ENCODE peak calls at places on chromosomes 6 and 20, in six cellular contexts. L, R, G, X, T and Y are unnamed samples.

GRCh38 chr6:111464184-111464583 is 18.8 kb downstream of the REV3L start:
- DNase-seq in L (no peak), R (no peak), G (no peak), X (no peak), T (no peak), Y (no peak)

GRCh38 chr20:18548465-18548864 is 18.8 kb upstream of the SMIM26 start:
- DNase-seq in L (no peak), R (no peak), G (no peak), X (no peak), T (no peak), Y (no peak)

GRCh38 chr20:43460830-43461200 is 3.1 kb downstream of the SRSF6 start:
- DNase-seq in L (no peak), R (no peak), G (no peak), X (no peak), T (no peak), Y (no peak)

GRCh38 chr6:15823838-15824414 is 161.1 kb upstream of the DTNBP1 start:
- DNase-seq in L (no peak), R (no peak), G (no peak), X (no peak), T (peak), Y (no peak)

GRCh38 chr6:139588076-139588639 is 213.7 kb upstream of the CITED2 start:
- DNase-seq in L (no peak), R (peak), G (peak), X (peak), T (no peak), Y (peak)

GRCh38 chr20:40813708-40814327 is 124.8 kb upstream of the MAFB start:
- DNase-seq in L (no peak), R (no peak), G (no peak), X (no peak), T (no peak), Y (no peak)

GRCh38 chr6:116008470-116009229 is 52.0 kb downstream of the FRK start:
- DNase-seq in L (no peak), R (no peak), G (peak), X (peak), T (no peak), Y (no peak)

GRCh38 chr20:48776306-48776705 is 51.5 kb downstream of the PREX1 start:
- DNase-seq in L (peak), R (no peak), G (no peak), X (peak), T (no peak), Y (no peak)

GRCh38 chr6:169944415-169944814 is 193.0 kb downstream of the ERMARD start:
- DNase-seq in L (no peak), R (no peak), G (no peak), X (no peak), T (no peak), Y (no peak)

GRCh38 chr6:6856538-6857523 is 250.9 kb upstream of the RREB1 start:
- DNase-seq in L (peak), R (peak), G (peak), X (no peak), T (peak), Y (peak)

GRCh38 chr6:97586344-97586743 is 303.3 kb upstream of the MMS22L start:
- DNase-seq in L (no peak), R (no peak), G (peak), X (peak), T (no peak), Y (no peak)

GRCh38 chr6:47079638-47080037 is 37.5 kb upstream of the ADGRF1 start:
- DNase-seq in L (no peak), R (no peak), G (no peak), X (no peak), T (no peak), Y (no peak)

GRCh38 chr6:93124226-93124625 is 295.1 kb downstream of the EPHA7 start:
- DNase-seq in L (no peak), R (no peak), G (peak), X (no peak), T (no peak), Y (no peak)

GRCh38 chr6:93123585-93123984 is 295.8 kb downstream of the EPHA7 start:
- DNase-seq in L (no peak), R (no peak), G (no peak), X (no peak), T (no peak), Y (no peak)

DNA sequence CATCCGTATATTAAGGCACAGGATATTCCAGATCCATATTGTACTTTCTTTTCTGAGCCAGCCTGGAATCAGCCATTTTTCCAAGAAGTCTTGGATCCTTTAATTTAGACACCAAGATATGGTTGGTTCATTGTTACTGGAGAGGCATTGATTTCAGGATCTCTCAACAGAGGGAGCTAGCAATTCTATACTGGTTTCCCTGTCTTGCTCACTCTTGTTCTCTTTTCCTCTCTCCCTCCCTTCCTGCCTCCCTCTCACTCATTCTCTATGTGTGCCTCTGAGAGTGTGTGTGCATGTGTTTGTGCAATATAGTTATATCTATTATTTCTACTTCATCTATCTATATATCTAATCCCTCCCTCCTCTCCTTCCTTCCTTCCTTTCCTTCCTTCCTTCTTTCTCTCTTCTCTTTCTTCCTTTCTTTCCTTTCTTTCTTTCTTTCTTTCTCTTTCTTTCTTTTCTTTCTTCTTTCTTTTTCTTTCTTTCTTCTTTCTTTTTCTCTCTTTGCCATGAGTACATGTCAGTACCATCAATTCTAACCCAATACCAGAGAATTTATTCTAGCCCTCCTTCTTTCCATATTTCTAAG is 299.1 kb downstream of the EPHA7 start:
- DNase-seq in L (no peak), R (no peak), G (no peak), X (no peak), T (no peak), Y (no peak)
- TF ChIP-seq CTCF in L (no peak), R (no peak), G (no peak), X (no peak), T (no peak), Y (no peak)

GRCh38 chr20:20887593-20888272 is 175.3 kb upstream of the RALGAPA2 start:
- DNase-seq in L (peak), R (no peak), G (no peak), X (no peak), T (no peak), Y (no peak)
- TF ChIP-seq CTCF in L (no peak), R (no peak), G (no peak), X (no peak), T (no peak), Y (no peak)

GRCh38 chr6:150930816-150931215 is 65.3 kb downstream of the MTHFD1L start:
- DNase-seq in L (no peak), R (no peak), G (no peak), X (peak), T (no peak), Y (no peak)

GRCh38 chr6:150925655-150925928 is 60.1 kb downstream of the MTHFD1L start:
- DNase-seq in L (no peak), R (no peak), G (no peak), X (no peak), T (no peak), Y (no peak)

GRCh38 chr6:150924808-150925654 is 59.5 kb downstream of the MTHFD1L start:
- DNase-seq in L (no peak), R (no peak), G (no peak), X (no peak), T (no peak), Y (no peak)

GRCh38 chr6:150929403-150929802 is 63.9 kb downstream of the MTHFD1L start:
- DNase-seq in L (no peak), R (no peak), G (no peak), X (no peak), T (no peak), Y (no peak)

DNA sequence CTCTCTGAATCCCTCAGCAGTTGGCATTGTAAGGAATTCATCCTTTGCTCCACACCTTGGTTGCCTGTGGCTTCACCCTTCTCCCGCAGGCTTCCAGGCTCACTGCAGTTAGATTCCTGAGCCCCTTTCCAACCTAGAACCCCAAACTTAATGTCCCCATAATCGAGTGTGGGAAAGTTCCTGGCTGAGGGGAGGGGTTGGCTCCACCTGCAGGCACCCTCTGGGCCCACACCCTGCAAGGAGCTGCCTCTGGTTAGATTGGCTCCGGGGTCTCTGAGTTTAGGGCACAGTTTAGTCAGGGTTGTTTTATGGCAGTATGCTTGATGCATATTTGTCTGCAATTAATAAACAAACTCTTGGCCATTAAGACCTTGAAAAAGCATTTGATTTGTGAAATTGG is 63.4 kb downstream of the MTHFD1L start:
- DNase-seq in L (no peak), R (no peak), G (no peak), X (no peak), T (peak), Y (no peak)
- TF ChIP-seq CTCF in L (no peak), R (peak), G (peak), X (peak), T (peak), Y (no peak)

GRCh38 chr20:2475850-2476741 is 5.5 kb upstream of the SNRPB start:
- DNase-seq in L (peak), R (no peak), G (no peak), X (no peak), T (no peak), Y (no peak)

GRCh38 chr20:2480381-2480780 is 9.8 kb upstream of the SNRPB start:
- DNase-seq in L (no peak), R (no peak), G (no peak), X (no peak), T (no peak), Y (no peak)

DNA sequence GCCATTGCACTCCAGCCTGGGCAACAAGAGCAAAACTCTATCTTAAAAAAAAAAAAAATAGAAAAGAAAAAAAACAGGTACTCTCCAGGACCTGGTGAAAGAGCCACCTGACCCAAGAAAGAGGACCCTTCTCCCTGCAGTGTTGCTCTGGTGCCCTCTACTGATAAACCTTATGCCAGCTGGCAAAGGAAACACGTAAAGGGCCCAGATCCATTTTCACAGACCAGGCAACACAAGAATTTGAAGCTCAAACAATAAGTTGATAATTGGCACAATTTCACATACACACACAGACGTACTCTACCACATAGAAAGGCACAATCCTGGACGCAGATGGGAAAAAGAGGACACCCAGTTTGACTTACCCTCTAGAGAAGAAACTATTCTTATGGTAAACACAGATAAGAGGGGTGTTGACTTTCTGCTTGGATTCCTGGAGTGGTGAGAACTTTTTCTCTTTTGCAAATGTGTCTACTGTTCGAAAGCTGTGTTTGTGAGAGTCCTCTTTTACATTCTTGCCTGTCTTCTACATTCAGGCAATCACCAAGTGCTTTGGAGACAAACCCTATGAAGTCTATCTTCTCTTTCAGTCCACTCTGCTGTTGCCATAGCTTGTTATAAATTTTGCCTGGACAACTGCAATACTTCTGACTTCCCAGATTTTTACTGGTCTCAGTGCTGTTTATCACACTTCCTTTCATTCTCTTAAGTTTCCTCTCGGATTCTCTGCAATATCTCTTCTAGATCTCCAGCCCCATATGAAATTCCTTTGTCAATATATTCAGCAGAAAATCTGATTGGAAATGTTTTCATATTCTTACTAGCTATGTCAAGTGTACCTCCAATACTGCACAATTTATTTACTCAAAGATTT is 6.4 kb upstream of the SNRPB start:
- DNase-seq in L (no peak), R (no peak), G (no peak), X (no peak), T (no peak), Y (no peak)
- TF ChIP-seq CTCF in L (no peak), R (no peak), G (peak), X (no peak), T (peak), Y (no peak)

DNA sequence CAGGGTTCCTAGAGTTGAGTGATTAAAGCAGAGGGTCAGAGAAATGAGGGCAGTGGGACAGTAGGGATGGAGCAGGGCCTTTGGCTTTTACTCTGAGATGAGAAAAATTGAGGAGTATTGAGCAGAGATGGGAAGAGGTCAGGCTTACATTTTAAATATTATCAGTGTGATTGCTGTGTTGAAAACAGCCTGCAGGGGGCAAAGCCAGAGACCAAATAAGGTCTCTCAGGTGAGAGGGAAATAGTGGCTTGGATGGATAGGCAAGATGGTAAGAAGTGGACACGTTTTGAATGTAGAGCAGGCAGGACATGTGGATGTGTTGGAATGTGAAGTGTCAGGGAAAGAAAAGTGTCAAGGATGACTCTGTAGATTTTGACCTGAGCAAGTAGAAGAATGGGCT is 105.0 kb upstream of the MAP3K7 start:
- DNase-seq in L (no peak), R (no peak), G (peak), X (no peak), T (no peak), Y (peak)
- TF ChIP-seq CTCF in L (no peak), R (peak), G (peak), X (peak), T (peak), Y (no peak)

GRCh38 chr6:88339816-88340215 is 173.7 kb upstream of the CNR1 start:
- DNase-seq in L (no peak), R (no peak), G (no peak), X (no peak), T (no peak), Y (no peak)
- TF ChIP-seq CTCF in L (no peak), R (no peak), G (no peak), X (no peak), T (no peak), Y (no peak)

GRCh38 chr6:69918766-69919165 is 52.4 kb downstream of the COL19A1 start:
- DNase-seq in L (no peak), R (no peak), G (no peak), X (no peak), T (no peak), Y (no peak)

GRCh38 chr6:69913361-69913760 is 47.0 kb downstream of the COL19A1 start:
- DNase-seq in L (no peak), R (no peak), G (no peak), X (no peak), T (no peak), Y (no peak)

GRCh38 chr6:69915346-69915745 is 49.0 kb downstream of the COL19A1 start:
- DNase-seq in L (no peak), R (no peak), G (no peak), X (no peak), T (no peak), Y (no peak)

GRCh38 chr6:69917834-69918233 is 51.5 kb downstream of the COL19A1 start:
- DNase-seq in L (no peak), R (no peak), G (peak), X (no peak), T (no peak), Y (peak)

DNA sequence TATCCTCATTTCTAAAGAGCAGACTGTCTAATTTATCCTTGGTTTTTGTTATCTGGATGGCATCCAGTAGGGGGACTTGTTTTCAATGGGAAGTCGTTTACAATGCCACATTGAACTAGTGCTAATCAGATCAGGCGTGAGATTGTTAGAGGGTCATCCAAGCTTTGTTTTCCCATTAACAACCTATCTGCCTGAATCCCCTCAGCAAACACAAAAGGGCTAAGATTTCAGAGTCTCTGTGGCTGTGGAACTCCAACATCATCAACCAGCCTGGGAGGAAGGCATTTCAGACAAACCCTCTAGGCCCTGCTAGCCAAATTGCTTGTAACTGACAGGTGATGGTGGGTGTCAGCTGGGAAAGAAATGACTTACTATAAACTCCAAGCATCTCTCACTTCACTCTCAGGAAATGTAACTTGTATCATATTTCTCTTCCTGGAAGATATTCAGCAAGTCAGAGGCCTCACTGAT is 47.7 kb downstream of the COL19A1 start:
- DNase-seq in L (no peak), R (no peak), G (no peak), X (no peak), T (no peak), Y (no peak)
- TF ChIP-seq CTCF in L (no peak), R (no peak), G (no peak), X (no peak), T (no peak), Y (no peak)

GRCh38 chr6:68313911-68314310 is 321.2 kb upstream of the ADGRB3 start:
- DNase-seq in L (no peak), R (no peak), G (peak), X (peak), T (no peak), Y (no peak)
- TF ChIP-seq CTCF in L (no peak), R (no peak), G (peak), X (peak), T (peak), Y (no peak)

GRCh38 chr20:60271597-60271996 is 313.4 kb downstream of the CDH26 start:
- DNase-seq in L (no peak), R (no peak), G (no peak), X (no peak), T (no peak), Y (no peak)
- TF ChIP-seq CTCF in L (no peak), R (peak), G (peak), X (peak), T (no peak), Y (no peak)

GRCh38 chr6:124052120-124052519 is 248.5 kb downstream of the NKAIN2 start:
- DNase-seq in L (no peak), R (no peak), G (no peak), X (no peak), T (no peak), Y (no peak)
- TF ChIP-seq CTCF in L (no peak), R (no peak), G (no peak), X (no peak), T (no peak), Y (no peak)